ENCODE peak calls at places on chromosomes 6 and 20, in five cellular contexts. B is CD8-positive, alpha-beta T cell; K is ELF-1; N is stimulated activated CD8-positive, alpha-beta memory T cell treated with anti-CD3 and anti-CD28 coated beads, Interleukin-12 subunit alpha, Interleukin-12 subunit beta, amount 100 ng/mL, for 1 hour; A is NB4. D is an unnamed sample.
A peak's percentile ranks its signal among the peaks of the same experiment; 100 is the strongest.

GRCh38 chr20:47276856-47277541 is 79.5 kb downstream of the ZMYND8 start:
- DNase-seq in B (no peak), K (no peak), N (no peak), A (no peak), D (no peak)

GRCh38 chr6:27994616-27995015 is 37.6 kb downstream of the OR2B6 start:
- DNase-seq in B (no peak), K (no peak), N (no peak), A (no peak), D (no peak)

GRCh38 chr20:62772994-62773858 is 23.0 kb upstream of the MRGBP start:
- DNase-seq in B (no peak), K (no peak), N (no peak), A (peak; percentile 34), D (peak; percentile 24)

GRCh38 chr6:112014483-112014882 is 39.4 kb upstream of the CCN6 start:
- DNase-seq in B (no peak), K (no peak), N (no peak), A (no peak), D (no peak)

GRCh38 chr20:53918949-53919361 is 151.4 kb downstream of the BCAS1 start:
- DNase-seq in B (no peak), K (peak; percentile 85), N (no peak), A (peak; percentile 53), D (peak; percentile 83)

GRCh38 chr20:61684583-61685235 is 381.0 kb downstream of the TAF4 start:
- DNase-seq in B (no peak), K (no peak), N (no peak), A (no peak), D (no peak)

GRCh38 chr6:36820700-36821580 is 18.3 kb downstream of the CPNE5 start:
- DNase-seq in B (no peak), K (peak; percentile 56), N (no peak), A (peak; percentile 48), D (peak; percentile 66)

GRCh38 chr6:149763866-149764265 is 14.3 kb downstream of the PCMT1 start:
- DNase-seq in B (no peak), K (no peak), N (no peak), A (no peak), D (no peak)